ENCODE peak calls at places on chromosome 4, in four cellular contexts. Z is left lung, Q is HCT116, P is adrenal gland. V is an unnamed sample.

GRCh38 chr4:75653845-75654503 is 19.2 kb downstream of the G3BP2 start:
- DNase-seq in Z (no peak), Q (no peak), P (no peak), V (no peak)

GRCh38 chr4:2809610-2810180 is 16.8 kb downstream of the SH3BP2 start:
- DNase-seq in Z (no peak), Q (no peak), P (no peak), V (no peak)

GRCh38 chr4:70892086-70892769 is 9.9 kb upstream of the MOB1B start:
- DNase-seq in Z (no peak), Q (no peak), P (peak), V (no peak)

GRCh38 chr4:183681119-183681518 is 22.0 kb downstream of the TRAPPC11 start:
- DNase-seq in Z (no peak), Q (no peak), P (no peak), V (no peak)

GRCh38 chr4:54227261-54228063 is 1.6 kb upstream of the PDGFRA start:
- DNase-seq in Z (no peak), Q (no peak), P (no peak), V (no peak)

GRCh38 chr4:26233350-26233749 is 87.5 kb upstream of the RBPJ start:
- DNase-seq in Z (no peak), Q (no peak), P (no peak), V (no peak)

GRCh38 chr4:144674711-144675110 is 28.8 kb downstream of the HHIP start:
- DNase-seq in Z (no peak), Q (no peak), P (no peak), V (no peak)

GRCh38 chr4:7697326-7697725 is 242.3 kb downstream of the AFAP1 start:
- DNase-seq in Z (peak), Q (no peak), P (no peak), V (no peak)

GRCh38 chr4:25913056-25913850 is 767 bp upstream of the SMIM20 start:
- DNase-seq in Z (peak), Q (no peak), P (peak), V (no peak)

GRCh38 chr4:25441519-25442117 is 64.6 kb downstream of the ANAPC4 start:
- DNase-seq in Z (no peak), Q (peak), P (peak), V (peak)

GRCh38 chr4:16685536-16685935 is 212.9 kb downstream of the LDB2 start:
- DNase-seq in Z (no peak), Q (no peak), P (no peak), V (no peak)

GRCh38 chr4:180925800-180926199 is 1317.4 kb upstream of the TENM3 start:
- DNase-seq in Z (no peak), Q (no peak), P (no peak), V (no peak)

GRCh38 chr4:152462047-152462446 is 73.8 kb downstream of the FBXW7 start:
- DNase-seq in Z (no peak), Q (no peak), P (no peak), V (no peak)

GRCh38 chr4:52250124-52250523 is 199.0 kb downstream of the SPATA18 start:
- DNase-seq in Z (no peak), Q (no peak), P (peak), V (no peak)

GRCh38 chr4:24470681-24471622 is 113.4 kb downstream of the DHX15 start:
- DNase-seq in Z (peak), Q (no peak), P (no peak), V (no peak)

GRCh38 chr4:123616970-123617392 is 220.4 kb downstream of the SPRY1 start:
- DNase-seq in Z (peak), Q (no peak), P (peak), V (no peak)

GRCh38 chr4:159593651-159594050 is 490.8 kb downstream of the RAPGEF2 start:
- DNase-seq in Z (no peak), Q (no peak), P (no peak), V (no peak)

GRCh38 chr4:130080872-130081451 is 985.0 kb downstream of the C4orf33 start:
- DNase-seq in Z (no peak), Q (no peak), P (no peak), V (peak)

DNA sequence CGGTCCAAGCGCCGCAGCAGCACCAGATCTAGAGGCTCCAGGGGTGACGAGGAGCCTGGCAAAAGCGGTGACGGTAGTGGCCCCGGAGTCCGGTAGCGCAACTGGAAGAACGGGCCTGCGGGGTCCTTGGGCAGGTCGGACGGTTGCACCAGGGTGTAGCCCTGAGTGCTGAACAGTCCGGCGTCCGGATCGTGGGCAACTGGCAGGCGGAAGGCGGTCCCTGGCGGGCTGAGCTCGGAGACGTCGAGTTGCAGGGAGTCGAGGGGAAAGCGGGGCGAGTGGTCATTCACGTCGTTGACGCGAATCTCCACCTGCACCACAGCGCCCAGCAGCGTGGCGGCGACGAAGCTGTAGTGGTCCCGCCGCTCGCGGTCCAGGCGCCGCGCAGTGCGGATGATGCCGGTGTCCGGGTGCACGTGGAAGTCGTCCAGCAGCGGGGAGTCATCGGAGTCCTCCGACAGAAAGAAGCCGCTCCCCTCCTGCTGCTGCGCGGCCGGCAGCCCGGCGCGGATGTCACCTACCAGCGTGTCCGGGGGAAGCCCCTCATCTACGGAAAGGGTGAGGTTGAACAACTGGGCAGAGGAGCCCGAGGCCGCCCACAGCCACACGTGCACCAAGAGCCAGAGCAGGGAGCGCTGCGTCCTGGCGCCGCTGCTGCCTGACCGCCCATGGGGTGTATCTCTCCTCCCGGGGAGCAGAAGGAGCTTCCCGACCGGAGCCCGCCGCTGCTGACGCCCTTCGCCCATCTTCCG is 834 bp downstream of the DCHS2 start:
- DNase-seq in Z (peak), Q (no peak), P (no peak), V (no peak)
- H3K27ac ChIP-seq in Z (no peak), Q (no peak), P (no peak), V (no peak)

DNA sequence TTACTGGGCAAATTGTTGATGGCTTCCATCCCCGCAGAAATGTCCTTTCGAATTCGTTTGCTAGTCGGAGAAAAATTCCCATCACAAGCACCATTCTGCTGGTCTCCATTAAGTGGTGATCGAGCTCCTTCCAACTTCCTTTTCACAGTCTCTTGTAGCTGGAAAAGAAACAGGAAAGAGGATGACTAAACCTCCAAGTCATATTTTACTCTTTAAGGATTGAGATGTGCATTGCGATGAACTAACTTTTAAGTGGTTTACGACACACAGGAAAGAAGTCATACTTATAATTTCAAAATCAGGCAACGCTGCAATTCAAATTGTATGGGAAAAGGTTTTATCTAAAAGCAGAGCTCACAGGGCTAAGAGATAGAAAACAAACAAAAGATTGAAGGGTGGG is 225.2 kb downstream of the MGST2 start:
- DNase-seq in Z (no peak), Q (no peak), P (no peak), V (no peak)
- TF ChIP-seq CTCF in Z (no peak), Q (no peak), P (no peak), V (peak)

GRCh38 chr4:1302159-1302558 is 12.5 kb downstream of the MAEA start:
- DNase-seq in Z (no peak), Q (no peak), P (no peak), V (no peak)
- H3K27ac ChIP-seq in Z (no peak), Q (no peak), P (no peak), V (no peak)

GRCh38 chr4:102692474-102692873 is 68.3 kb downstream of the MANBA start:
- DNase-seq in Z (no peak), Q (no peak), P (no peak), V (no peak)
- TF ChIP-seq CTCF in Z (no peak), Q (no peak), P (no peak), V (no peak)

GRCh38 chr4:155773196-155773800 is 14.5 kb downstream of the GUCY1B1 start:
- DNase-seq in Z (no peak), Q (no peak), P (no peak), V (no peak)
- H3K27ac ChIP-seq in Z (no peak), Q (no peak), P (no peak), V (no peak)

DNA sequence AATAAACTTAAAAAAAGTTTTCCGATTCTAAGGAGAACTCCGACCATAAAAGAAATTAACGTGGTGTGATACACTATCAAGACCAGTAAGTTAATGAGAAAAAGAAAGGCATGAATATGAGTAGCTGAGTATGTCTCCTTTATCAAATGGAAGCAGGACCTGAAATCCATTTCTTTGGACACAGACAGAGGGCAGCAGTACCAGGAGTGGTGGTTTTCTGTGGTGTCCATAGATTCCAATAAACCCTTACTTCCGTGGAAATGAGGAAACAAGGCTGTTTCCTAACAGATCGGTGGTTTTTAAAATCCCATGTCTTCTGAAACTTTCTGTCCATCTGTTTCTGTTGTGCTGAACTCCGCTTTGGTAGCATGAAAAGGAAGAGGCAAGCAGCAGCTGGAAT is 128.5 kb upstream of the TSPAN5 start:
- DNase-seq in Z (no peak), Q (no peak), P (no peak), V (no peak)
- TF ChIP-seq CTCF in Z (no peak), Q (peak), P (no peak), V (peak)

GRCh38 chr4:164212134-164212533 is 541.8 kb upstream of the SMIM31 start:
- DNase-seq in Z (no peak), Q (no peak), P (no peak), V (peak)

GRCh38 chr4:164215113-164215741 is 538.7 kb upstream of the SMIM31 start:
- DNase-seq in Z (no peak), Q (no peak), P (no peak), V (no peak)

GRCh38 chr4:164210377-164210776 is 543.6 kb upstream of the SMIM31 start:
- DNase-seq in Z (no peak), Q (no peak), P (no peak), V (no peak)

GRCh38 chr4:164207460-164207859 is 546.5 kb upstream of the SMIM31 start:
- DNase-seq in Z (no peak), Q (no peak), P (no peak), V (no peak)

GRCh38 chr4:164212714-164213113 is 541.2 kb upstream of the SMIM31 start:
- DNase-seq in Z (no peak), Q (no peak), P (no peak), V (peak)
- H3K27ac ChIP-seq in Z (no peak), Q (no peak), P (no peak), V (peak)

GRCh38 chr4:48943387-48943786 is 36.8 kb upstream of the OCIAD2 start:
- DNase-seq in Z (no peak), Q (peak), P (no peak), V (peak)
- TF ChIP-seq CTCF in Z (no peak), Q (peak), P (no peak), V (peak)